ENCODE peak calls at places on chromosomes 13 and 19, in four cellular contexts. E is kidney, C is mammary epithelial cell, F is pancreas. X is an unnamed sample.

GRCh38 chr13:23670793-23671192 is 100.6 kb downstream of the TNFRSF19 start:
- DNase-seq in C (no peak), F (no peak), E (no peak), X (no peak)

GRCh38 chr13:41590122-41590521 is 132.8 kb downstream of the RGCC start:
- DNase-seq in C (no peak), F (no peak), E (no peak), X (no peak)

GRCh38 chr19:32719611-32720059 is at the start of gene TDRD12:
- DNase-seq in C (no peak), F (peak; percentile 61), E (peak; percentile 64), X (no peak)

GRCh38 chr13:75770164-75771145 is 134.3 kb downstream of the LMO7 start:
- DNase-seq in E (no peak), C (no peak), F (no peak), X (peak; percentile 70)

GRCh38 chr19:46546194-46546896 is 50.7 kb upstream of the PNMA8B start:
- DNase-seq in F (peak; percentile 84), C (peak; percentile 54), E (peak; percentile 77), X (no peak)

GRCh38 chr13:23810842-23811241 is 78.4 kb downstream of the MIPEP start:
- DNase-seq in C (no peak), E (no peak), F (no peak), X (no peak)

GRCh38 chr19:38003427-38004099 is 96.6 kb downstream of the SIPA1L3 start:
- DNase-seq in E (peak; percentile 90), C (peak; percentile 87), F (peak; percentile 76), X (peak; percentile 81)

GRCh38 chr13:113802090-113802531 is 43.1 kb downstream of the TMEM255B start:
- DNase-seq in F (peak; percentile 53), E (peak; percentile 89), C (peak; percentile 52), X (peak; percentile 78)

GRCh38 chr13:71285700-71286099 is 581.3 kb downstream of the DACH1 start:
- DNase-seq in C (no peak), E (no peak), F (no peak), X (no peak)

GRCh38 chr19:38675611-38676010 is 28.2 kb downstream of the ACTN4 start:
- DNase-seq in C (no peak), E (peak; percentile 65), F (no peak), X (no peak)

GRCh38 chr13:110713981-110714797 is 689 bp downstream of the ING1 start:
- DNase-seq in E (peak; percentile 92), C (peak; percentile 50), F (peak; percentile 87), X (peak; percentile 71)

GRCh38 chr19:11423804-11424318 is 4.7 kb upstream of the RGL3 start:
- DNase-seq in C (no peak), F (peak; percentile 77), E (no peak), X (no peak)

GRCh38 chr19:18479964-18480723 is 41.7 kb downstream of the ELL start:
- DNase-seq in F (no peak), E (peak; percentile 93), C (no peak), X (peak; percentile 72)

GRCh38 chr19:5142725-5143097 is 173.8 kb downstream of the KDM4B start:
- DNase-seq in C (no peak), E (no peak), F (no peak), X (no peak)

GRCh38 chr13:93963266-93964131 is 516.0 kb downstream of the DCT start:
- DNase-seq in F (no peak), C (no peak), E (no peak), X (peak; percentile 61)

GRCh38 chr13:94640676-94641075 is 39.0 kb downstream of the GPR180 start:
- DNase-seq in C (peak; percentile 41), F (no peak), E (no peak), X (peak; percentile 44)

GRCh38 chr19:42028304-42029216 is 34.5 kb upstream of the ATP1A3 start:
- DNase-seq in E (no peak), F (no peak), C (no peak), X (no peak)

GRCh38 chr19:9500796-9501195 is 2.4 kb upstream of the ZNF560 start:
- DNase-seq in F (no peak), E (no peak), C (no peak), X (no peak)

GRCh38 chr13:42405665-42406390 is 133.9 kb downstream of the AKAP11 start:
- DNase-seq in F (no peak), E (no peak), C (peak; percentile 92), X (peak; percentile 41)

GRCh38 chr13:97239306-97239705 is 17.2 kb downstream of the MBNL2 start:
- DNase-seq in E (no peak), F (no peak), C (no peak), X (no peak)

GRCh38 chr13:94210826-94211225 is 268.7 kb downstream of the DCT start:
- DNase-seq in E (no peak), C (no peak), F (no peak), X (no peak)

GRCh38 chr13:33033361-33033812 is 17.2 kb downstream of the KL start:
- DNase-seq in C (no peak), F (no peak), E (no peak), X (no peak)

GRCh38 chr13:20891034-20891433 is 11.5 kb downstream of the XPO4 start:
- DNase-seq in F (no peak), C (no peak), E (no peak), X (no peak)

GRCh38 chr19:7703332-7703731 is 1.4 kb upstream of the FCER2 start:
- DNase-seq in F (no peak), C (no peak), E (no peak), X (no peak)

GRCh38 chr13:110227864-110228643 is 78.9 kb downstream of the COL4A1 start:
- DNase-seq in F (no peak), C (no peak), E (no peak), X (no peak)

GRCh38 chr19:44530777-44531176 is 1.3 kb upstream of the CEACAM20 start:
- DNase-seq in F (no peak), E (peak; percentile 12), C (no peak), X (no peak)

GRCh38 chr19:41641879-41642485 is 15.1 kb upstream of the CEACAM4 start:
- DNase-seq in C (peak; percentile 30), E (peak; percentile 47), F (peak; percentile 73), X (peak; percentile 71)

GRCh38 chr13:109412232-109412935 is 374.0 kb downstream of the IRS2 start:
- DNase-seq in C (no peak), E (no peak), F (peak; percentile 55), X (peak; percentile 29)

GRCh38 chr13:46622918-46623256 is 69.9 kb downstream of the LRCH1 start:
- DNase-seq in C (peak; percentile 53), E (no peak), F (no peak), X (peak; percentile 86)

GRCh38 chr13:97856001-97856675 is 97.3 kb upstream of the IPO5 start:
- DNase-seq in C (no peak), F (no peak), E (peak; percentile 94), X (peak; percentile 57)

GRCh38 chr13:93726173-93727019 is 499.8 kb downstream of the GPC6 start:
- DNase-seq in C (no peak), F (no peak), E (no peak), X (peak; percentile 65)

GRCh38 chr13:99467764-99468163 is 33.5 kb upstream of the TM9SF2 start:
- DNase-seq in C (peak; percentile 79), F (no peak), E (no peak), X (peak; percentile 44)

GRCh38 chr19:52248256-52248655 is 21.1 kb upstream of the ZNF766 start:
- DNase-seq in C (peak; percentile 42), E (no peak), F (no peak), X (peak; percentile 69)

GRCh38 chr19:40709817-40710216 is 6.9 kb downstream of the COQ8B start:
- DNase-seq in F (no peak), C (no peak), E (no peak), X (no peak)

GRCh38 chr13:30052127-30052526 is 201.7 kb upstream of the UBL3 start:
- DNase-seq in F (no peak), E (no peak), C (no peak), X (no peak)

GRCh38 chr13:104571161-104571889 is 1505.1 kb upstream of the SLC10A2 start:
- DNase-seq in E (no peak), C (peak; percentile 90), F (no peak), X (peak; percentile 93)

GRCh38 chr19:53977991-53978731 is 13.3 kb upstream of the CACNG6 start:
- DNase-seq in E (no peak), F (no peak), C (peak; percentile 22), X (peak; percentile 73)

GRCh38 chr19:10797541-10798256 is 38.3 kb downstream of the TMED1 start:
- DNase-seq in E (no peak), F (no peak), C (no peak), X (no peak)

DNA sequence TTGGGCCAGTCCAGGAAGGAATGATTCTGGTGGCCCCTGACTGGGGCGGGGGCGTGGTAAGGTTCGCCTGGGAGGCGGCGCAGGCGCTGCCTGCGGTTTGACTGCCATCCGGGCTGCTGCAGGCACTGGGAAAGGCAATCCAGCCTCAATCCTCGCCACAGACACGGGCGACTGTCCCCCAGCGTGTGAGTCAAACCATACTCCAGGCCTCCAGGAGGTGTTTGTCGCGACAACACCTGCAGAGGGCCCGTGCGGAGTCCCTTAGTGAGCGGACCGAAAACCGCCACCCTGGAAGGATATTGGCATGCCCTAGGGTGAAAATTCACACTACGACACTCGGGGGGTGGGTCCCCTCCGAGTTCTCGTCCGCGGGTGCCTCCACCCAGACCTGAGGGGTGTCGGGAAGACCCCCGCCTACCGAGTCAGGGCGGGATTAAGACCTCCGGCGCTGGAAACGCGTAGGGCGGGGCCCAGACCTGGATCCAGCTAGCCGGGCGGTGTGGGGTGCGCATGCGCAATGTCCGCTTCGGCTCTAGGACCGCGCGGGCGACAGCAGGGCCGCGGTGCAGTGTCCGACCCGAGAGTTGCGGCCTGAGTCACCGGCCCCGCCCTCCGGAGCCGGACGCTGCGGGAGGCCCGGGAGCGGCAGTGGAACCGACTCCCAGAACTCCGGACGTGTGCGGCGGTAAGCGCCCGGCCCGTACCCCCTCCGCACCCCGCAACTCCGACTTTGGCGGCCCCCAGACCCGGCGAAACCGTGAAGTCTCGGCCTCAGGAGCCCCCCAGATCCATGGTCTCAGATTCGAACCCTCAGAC is at the start of gene CAPNS1:
- DNase-seq in F (peak; percentile 99), E (peak; percentile 99), C (peak; percentile 95), X (peak; percentile 99)
- H3K4me3 ChIP-seq in F (peak within 1 kb of the TSS; percentile 68), E (peak within 1 kb of the TSS; percentile 100), C (peak within 1 kb of the TSS; percentile 77), X (peak within 1 kb of the TSS; percentile 98)

GRCh38 chr13:111855016-111855590 is 211.8 kb upstream of the SOX1 start:
- DNase-seq in E (no peak), C (no peak), F (no peak), X (no peak)

GRCh38 chr13:111857846-111858560 is 208.9 kb upstream of the SOX1 start:
- DNase-seq in F (no peak), E (no peak), C (no peak), X (no peak)

GRCh38 chr13:111855786-111856185 is 211.2 kb upstream of the SOX1 start:
- DNase-seq in C (no peak), E (no peak), F (no peak), X (no peak)

GRCh38 chr13:111857336-111857735 is 209.6 kb upstream of the SOX1 start:
- DNase-seq in E (no peak), C (no peak), F (no peak), X (no peak)

GRCh38 chr13:111856571-111856970 is 210.4 kb upstream of the SOX1 start:
- DNase-seq in F (no peak), E (no peak), C (no peak), X (no peak)
- H3K9me3 ChIP-seq in F (no peaks in the 10 kb centered on the region), E (no peaks in the 10 kb centered on the region), C (peaks cover 38% of the 10 kb centered on the region), X (peaks cover 5% of the 10 kb centered on the region)

GRCh38 chr19:51127755-51128154 is 3.0 kb downstream of the SIGLEC9 start:
- DNase-seq in E (no peak), C (no peak), F (no peak), X (no peak)
- H3K4me1 ChIP-seq in E (no peaks in the 10 kb centered on the region), C (peaks cover under 1% of the 10 kb centered on the region), F (no peaks in the 10 kb centered on the region), X (peaks cover 11% of the 10 kb centered on the region)

GRCh38 chr19:33819496-33819874 is 22.8 kb downstream of the KCTD15 start:
- DNase-seq in E (no peak), F (no peak), C (no peak), X (no peak)
- H3K4me3 ChIP-seq in E (peak overlapping the region; percentile 50), F (peak overlapping the region; percentile 42), C (peak overlapping the region; percentile 18), X (peak overlapping the region; percentile 40)

X was measured in adipocyte.